ENCODE peak calls at places on chromosomes 5 and 9, in six cellular contexts. K is tibial nerve; G is adipocyte; I is aorta; J is effector memory CD4-positive, alpha-beta T cell; M is CD8-positive, alpha-beta T cell. H is an unnamed sample.
A peak's percentile ranks its signal among the peaks of the same experiment; 100 is the strongest.

GRCh38 chr9:78598120-78598519 is 301.2 kb downstream of the PSAT1 start:
- DNase-seq in K (no peak), G (no peak), I (no peak), J (no peak), M (no peak), H (no peak)

GRCh38 chr9:129102791-129103594 is 7.6 kb downstream of the CRAT start:
- DNase-seq in K (no peak), G (peak; percentile 62), I (no peak), J (no peak), M (no peak), H (peak; percentile 45)

GRCh38 chr5:50725800-50726474 is 59.5 kb downstream of the PARP8 start:
- DNase-seq in K (no peak), G (no peak), I (no peak), J (no peak), M (no peak), H (no peak)

GRCh38 chr5:104084896-104085295 is 522.3 kb upstream of the NUDT12 start:
- DNase-seq in K (no peak), G (no peak), I (no peak), J (no peak), M (no peak), H (no peak)

GRCh38 chr9:130681769-130682489 is 11.7 kb upstream of the EXOSC2 start:
- DNase-seq in K (no peak), G (no peak), I (no peak), J (no peak), M (peak; percentile 19), H (no peak)

GRCh38 chr5:73859696-73860095 is 233.7 kb downstream of the ARHGEF28 start:
- DNase-seq in K (no peak), G (no peak), I (no peak), J (no peak), M (no peak), H (no peak)

GRCh38 chr5:94941113-94941765 is 322.8 kb downstream of the SLF1 start:
- DNase-seq in K (no peak), G (no peak), I (no peak), J (no peak), M (no peak), H (no peak)

GRCh38 chr9:95434116-95435073 is 82.4 kb downstream of the PTCH1 start:
- DNase-seq in K (no peak), G (no peak), I (no peak), J (no peak), M (no peak), H (no peak)

GRCh38 chr9:8703904-8704303 is 904.3 kb upstream of the DMAC1 start:
- DNase-seq in K (no peak), G (no peak), I (no peak), J (no peak), M (no peak), H (no peak)

GRCh38 chr9:129697111-129697955 is 31.9 kb downstream of the PRRX2 start:
- DNase-seq in K (peak; percentile 19), G (peak; percentile 95), I (peak; percentile 93), J (no peak), M (peak; percentile 20), H (peak; percentile 73)

GRCh38 chr9:96344458-96345180 is 38.9 kb downstream of the SLC35D2 start:
- DNase-seq in K (peak; percentile 28), G (peak; percentile 82), I (no peak), J (no peak), M (no peak), H (peak; percentile 57)

GRCh38 chr5:120236360-120236759 is 227.7 kb upstream of the PRR16 start:
- DNase-seq in K (no peak), G (no peak), I (no peak), J (no peak), M (no peak), H (no peak)

GRCh38 chr5:95846554-95847260 is 24.2 kb upstream of the GLRX start:
- DNase-seq in K (peak; percentile 52), G (peak; percentile 89), I (no peak), J (peak; percentile 39), M (peak; percentile 64), H (peak; percentile 61)

DNA sequence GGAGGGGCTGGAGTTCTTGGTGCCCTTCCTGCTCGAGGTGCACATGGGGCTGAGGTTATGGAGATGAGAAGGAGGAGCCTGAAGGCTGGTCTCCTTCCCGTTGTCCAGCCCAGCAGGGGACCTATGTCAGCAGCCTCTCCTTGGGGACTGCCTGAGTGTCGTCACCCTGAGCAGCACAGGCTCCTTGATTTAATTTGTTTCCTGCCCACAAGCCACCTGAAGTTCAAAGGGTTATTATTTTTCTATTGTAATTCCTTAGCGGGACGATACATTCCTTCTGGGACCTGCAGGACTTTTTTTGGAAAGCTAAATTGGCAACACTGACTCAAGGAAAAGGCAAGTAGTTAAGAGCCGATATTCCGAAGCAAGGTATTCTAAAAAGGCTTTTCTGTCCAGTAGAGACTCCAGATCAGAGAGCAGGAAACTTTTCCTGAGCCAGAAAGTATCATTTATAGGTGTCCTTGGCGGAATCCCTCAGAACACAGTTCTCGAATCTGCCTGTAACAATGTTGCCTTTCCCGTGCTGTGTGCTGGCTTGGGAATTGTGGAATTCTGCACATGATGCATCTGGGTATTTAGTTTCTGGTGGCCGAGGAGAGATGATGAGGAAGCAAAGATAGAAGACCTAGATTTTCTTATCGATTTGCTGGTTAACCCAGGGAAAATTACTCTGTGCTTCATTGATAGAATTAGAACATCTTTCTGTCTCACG is 55.4 kb downstream of the ARHGAP26 start:
- DNase-seq in K (no peak), G (no peak), I (peak; percentile 78), J (no peak), M (no peak), H (peak; percentile 65)
- H3K4me1 ChIP-seq in K (peaks cover 87% of the 10 kb centered on the region), G (peaks cover 67% of the 10 kb centered on the region), I (peaks cover 7% of the 10 kb centered on the region), J (peaks cover 10% of the 10 kb centered on the region), M (peaks cover 8% of the 10 kb centered on the region), H (peaks cover 77% of the 10 kb centered on the region)

DNA sequence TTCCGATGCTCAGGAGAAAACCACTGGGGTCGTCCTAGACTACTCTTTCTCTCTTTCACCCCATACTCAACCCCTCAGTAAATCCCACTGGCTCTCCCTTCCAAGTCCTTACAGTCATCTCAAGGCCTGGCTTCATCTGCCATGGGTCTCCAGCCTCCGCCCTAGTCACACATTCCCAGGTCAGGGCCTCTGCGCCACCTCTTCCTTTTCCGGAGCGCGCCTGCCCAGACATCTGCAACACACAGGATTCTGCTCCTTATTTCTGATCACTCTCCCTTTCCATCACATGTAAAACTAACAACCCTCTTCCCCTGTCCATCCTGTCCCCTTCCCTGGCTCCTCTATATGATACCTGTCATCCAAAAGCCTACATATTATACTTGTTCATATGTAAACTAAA is 39.8 kb downstream of the RAPGEF1 start:
- DNase-seq in K (no peak), G (no peak), I (no peak), J (no peak), M (no peak), H (no peak)
- H3K4me1 ChIP-seq in K (peaks cover 40% of the 10 kb centered on the region), G (peaks cover 26% of the 10 kb centered on the region), I (no peaks in the 10 kb centered on the region), J (peaks cover 26% of the 10 kb centered on the region), M (peaks cover 19% of the 10 kb centered on the region), H (peaks cover 89% of the 10 kb centered on the region)

DNA sequence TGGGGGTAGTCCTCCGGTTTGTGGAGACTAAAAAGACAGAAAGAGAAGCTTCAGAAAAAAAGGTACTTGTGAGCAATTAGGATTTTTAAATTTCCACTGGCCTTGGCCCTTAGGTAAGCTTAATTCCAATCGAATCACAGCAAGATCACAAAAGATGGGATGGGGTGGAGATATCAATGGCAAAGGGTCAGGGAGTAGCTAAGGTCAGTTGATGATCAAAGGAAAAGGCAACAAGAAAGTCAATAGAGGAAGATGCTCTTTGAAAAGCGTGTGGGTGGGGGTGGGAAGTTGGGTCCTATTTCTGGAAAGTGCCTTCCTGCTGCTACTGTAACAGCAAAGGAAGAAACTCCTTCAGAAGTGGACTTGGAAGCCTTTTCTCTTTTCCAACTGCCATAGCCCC is 7.3 kb downstream of the C1QTNF3 start:
- DNase-seq in K (no peak), G (no peak), I (no peak), J (no peak), M (no peak), H (no peak)
- H3K4me1 ChIP-seq in K (peaks cover 19% of the 10 kb centered on the region), G (peaks cover 17% of the 10 kb centered on the region), I (peaks cover 5% of the 10 kb centered on the region), J (no peaks in the 10 kb centered on the region), M (no peaks in the 10 kb centered on the region), H (peaks cover 6% of the 10 kb centered on the region)

GRCh38 chr9:3912817-3913216 is 387.0 kb upstream of the RFX3 start:
- DNase-seq in K (no peak), G (peak; percentile 44), I (no peak), J (no peak), M (no peak), H (no peak)
- H3K4me1 ChIP-seq in K (peaks cover 27% of the 10 kb centered on the region), G (peaks cover 60% of the 10 kb centered on the region), I (peaks cover 13% of the 10 kb centered on the region), J (no peaks in the 10 kb centered on the region), M (no peaks in the 10 kb centered on the region), H (no peaks in the 10 kb centered on the region)

GRCh38 chr5:140298183-140298601 is 4.7 kb downstream of the PFDN1 start:
- DNase-seq in K (no peak), G (peak; percentile 40), I (no peak), J (no peak), M (no peak), H (no peak)

GRCh38 chr5:140296289-140296688 is 6.6 kb downstream of the PFDN1 start:
- DNase-seq in K (no peak), G (no peak), I (no peak), J (no peak), M (no peak), H (no peak)

GRCh38 chr5:140301136-140301535 is 1.8 kb downstream of the PFDN1 start:
- DNase-seq in K (no peak), G (no peak), I (no peak), J (no peak), M (no peak), H (no peak)

GRCh38 chr5:140297283-140297682 is 5.6 kb downstream of the PFDN1 start:
- DNase-seq in K (no peak), G (no peak), I (no peak), J (no peak), M (no peak), H (no peak)

DNA sequence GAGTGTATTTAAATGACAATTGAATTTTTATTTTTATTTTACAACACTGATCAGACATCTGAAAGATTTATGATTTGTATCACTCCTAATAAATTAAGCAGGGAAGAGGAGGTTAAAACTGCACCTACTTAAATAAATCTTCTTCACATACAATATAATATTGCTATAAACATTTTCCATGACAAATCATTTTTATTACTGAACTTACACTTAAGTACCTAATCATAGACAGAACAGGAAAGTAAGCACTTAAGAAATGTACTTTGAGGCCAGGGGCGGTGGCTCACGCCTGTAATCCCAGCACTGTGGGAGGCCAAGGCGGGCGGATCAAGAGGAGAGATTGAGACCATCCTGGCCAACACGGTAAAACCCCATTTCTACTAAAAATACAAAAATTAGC is 3.8 kb downstream of the PFDN1 start:
- DNase-seq in K (no peak), G (no peak), I (no peak), J (no peak), M (no peak), H (no peak)
- H3K4me1 ChIP-seq in K (peaks cover 71% of the 10 kb centered on the region), G (peaks cover 61% of the 10 kb centered on the region), I (no peaks in the 10 kb centered on the region), J (peaks cover 5% of the 10 kb centered on the region), M (peaks cover 14% of the 10 kb centered on the region), H (peaks cover 65% of the 10 kb centered on the region)

GRCh38 chr5:150315245-150315644 is 12.5 kb upstream of the ARSI start:
- DNase-seq in K (no peak), G (no peak), I (no peak), J (no peak), M (no peak), H (no peak)
- H3K4me1 ChIP-seq in K (peaks cover 25% of the 10 kb centered on the region), G (peaks cover 36% of the 10 kb centered on the region), I (no peaks in the 10 kb centered on the region), J (no peaks in the 10 kb centered on the region), M (no peaks in the 10 kb centered on the region), H (peaks cover 6% of the 10 kb centered on the region)

H was measured in heart left ventricle.